ENCODE peak calls at places on chromosomes 1 and 21, in ten cellular contexts. One of them, this sample, is unnamed.
A peak's percentile ranks its signal among the peaks of the same experiment; 100 is the strongest.

GRCh38 chr1:32345289-32345827 is 9.3 kb upstream of the MARCKSL1 start:
- DNase-seq in PC-3: no peak
- DNase-seq in colonic mucosa: no peak
- DNase-seq in upper lobe of right lung: no peak
- DNase-seq in heart left ventricle: no peak
- DNase-seq in H1: no peak
- DNase-seq in ovary: peak; percentile 80
- DNase-seq in fibroblast of lung: peak; percentile 56
- DNase-seq in AG04450: no peak
- DNase-seq in uterus: no peak
- DNase-seq in this sample: no peak

GRCh38 chr1:95325337-95325736 is 91.3 kb downstream of the RWDD3 start:
- DNase-seq in PC-3: no peak
- DNase-seq in colonic mucosa: no peak
- DNase-seq in upper lobe of right lung: no peak
- DNase-seq in heart left ventricle: no peak
- DNase-seq in H1: no peak
- DNase-seq in ovary: no peak
- DNase-seq in fibroblast of lung: no peak
- DNase-seq in AG04450: no peak
- DNase-seq in uterus: no peak
- DNase-seq in this sample: no peak

GRCh38 chr1:172298146-172298545 is 122.3 kb upstream of the C1orf105 start:
- DNase-seq in PC-3: no peak
- DNase-seq in colonic mucosa: no peak
- DNase-seq in upper lobe of right lung: no peak
- DNase-seq in heart left ventricle: no peak
- DNase-seq in H1: no peak
- DNase-seq in ovary: no peak
- DNase-seq in fibroblast of lung: no peak
- DNase-seq in AG04450: no peak
- DNase-seq in uterus: no peak
- DNase-seq in this sample: no peak

GRCh38 chr1:211813590-211813989 is 17.0 kb downstream of the LPGAT1 start:
- DNase-seq in PC-3: peak; percentile 25
- DNase-seq in colonic mucosa: no peak
- DNase-seq in upper lobe of right lung: peak; percentile 71
- DNase-seq in heart left ventricle: peak; percentile 21
- DNase-seq in H1: no peak
- DNase-seq in ovary: peak; percentile 45
- DNase-seq in fibroblast of lung: peak; percentile 46
- DNase-seq in AG04450: no peak
- DNase-seq in uterus: peak; percentile 65
- DNase-seq in this sample: peak; percentile 33

GRCh38 chr1:178496410-178497135 is at the start of gene CLEC20A:
- DNase-seq in PC-3: no peak
- DNase-seq in colonic mucosa: no peak
- DNase-seq in upper lobe of right lung: no peak
- DNase-seq in heart left ventricle: no peak
- DNase-seq in H1: no peak
- DNase-seq in ovary: no peak
- DNase-seq in fibroblast of lung: no peak
- DNase-seq in AG04450: no peak
- DNase-seq in uterus: no peak
- DNase-seq in this sample: no peak

GRCh38 chr1:220347654-220348175 is 75.5 kb upstream of the RAB3GAP2 start:
- DNase-seq in PC-3: peak; percentile 35
- DNase-seq in colonic mucosa: no peak
- DNase-seq in upper lobe of right lung: no peak
- DNase-seq in heart left ventricle: no peak
- DNase-seq in H1: no peak
- DNase-seq in ovary: no peak
- DNase-seq in fibroblast of lung: no peak
- DNase-seq in AG04450: no peak
- DNase-seq in uterus: no peak
- DNase-seq in this sample: no peak

GRCh38 chr1:241985787-241986186 is 13.1 kb downstream of the MAP1LC3C start:
- DNase-seq in PC-3: peak; percentile 79
- DNase-seq in colonic mucosa: peak; percentile 26
- DNase-seq in upper lobe of right lung: no peak
- DNase-seq in heart left ventricle: no peak
- DNase-seq in H1: no peak
- DNase-seq in ovary: no peak
- DNase-seq in fibroblast of lung: peak; percentile 58
- DNase-seq in AG04450: no peak
- DNase-seq in uterus: no peak
- DNase-seq in this sample: no peak

GRCh38 chr1:23202263-23202749 is 15.0 kb downstream of the HTR1D start:
- DNase-seq in PC-3: peak; percentile 61
- DNase-seq in colonic mucosa: no peak
- DNase-seq in upper lobe of right lung: no peak
- DNase-seq in heart left ventricle: no peak
- DNase-seq in H1: no peak
- DNase-seq in ovary: no peak
- DNase-seq in fibroblast of lung: peak; percentile 24
- DNase-seq in AG04450: no peak
- DNase-seq in uterus: no peak
- DNase-seq in this sample: no peak

GRCh38 chr1:234715252-234715945 is 105.4 kb upstream of the IRF2BP2 start:
- DNase-seq in PC-3: no peak
- DNase-seq in colonic mucosa: no peak
- DNase-seq in upper lobe of right lung: no peak
- DNase-seq in heart left ventricle: no peak
- DNase-seq in H1: no peak
- DNase-seq in ovary: no peak
- DNase-seq in fibroblast of lung: no peak
- DNase-seq in AG04450: no peak
- DNase-seq in uterus: no peak
- DNase-seq in this sample: no peak

GRCh38 chr21:27024316-27024715 is 57.4 kb upstream of the ADAMTS5 start:
- DNase-seq in PC-3: no peak
- DNase-seq in colonic mucosa: no peak
- DNase-seq in upper lobe of right lung: no peak
- DNase-seq in heart left ventricle: no peak
- DNase-seq in H1: no peak
- DNase-seq in ovary: no peak
- DNase-seq in fibroblast of lung: peak; percentile 58
- DNase-seq in AG04450: no peak
- DNase-seq in uterus: no peak
- DNase-seq in this sample: no peak

GRCh38 chr1:234214129-234214910 is 158.9 kb upstream of the COA6 start:
- DNase-seq in PC-3: peak; percentile 54
- DNase-seq in colonic mucosa: no peak
- DNase-seq in upper lobe of right lung: peak; percentile 85
- DNase-seq in heart left ventricle: peak; percentile 13
- DNase-seq in H1: no peak
- DNase-seq in ovary: no peak
- DNase-seq in fibroblast of lung: no peak
- DNase-seq in AG04450: no peak
- DNase-seq in uterus: no peak
- DNase-seq in this sample: peak; percentile 26

GRCh38 chr1:222852326-222852725 is 37.5 kb downstream of the DISP1 start:
- DNase-seq in PC-3: peak; percentile 17
- DNase-seq in colonic mucosa: no peak
- DNase-seq in upper lobe of right lung: no peak
- DNase-seq in heart left ventricle: no peak
- DNase-seq in H1: no peak
- DNase-seq in ovary: no peak
- DNase-seq in fibroblast of lung: no peak
- DNase-seq in AG04450: no peak
- DNase-seq in uterus: no peak
- DNase-seq in this sample: no peak

GRCh38 chr1:205576805-205577761 is 54.7 kb downstream of the ELK4 start:
- DNase-seq in PC-3: no peak
- DNase-seq in colonic mucosa: peak; percentile 29
- DNase-seq in upper lobe of right lung: peak; percentile 45
- DNase-seq in heart left ventricle: no peak
- DNase-seq in H1: no peak
- DNase-seq in ovary: no peak
- DNase-seq in fibroblast of lung: no peak
- DNase-seq in AG04450: no peak
- DNase-seq in uterus: no peak
- DNase-seq in this sample: no peak
- TF ChIP-seq CTCF in PC-3: peak; percentile 21
- TF ChIP-seq CTCF in colonic mucosa: no peak
- TF ChIP-seq CTCF in upper lobe of right lung: no peak
- TF ChIP-seq CTCF in heart left ventricle: no peak
- TF ChIP-seq CTCF in H1: no peak
- TF ChIP-seq CTCF in ovary: no peak
- TF ChIP-seq CTCF in fibroblast of lung: no peak
- TF ChIP-seq CTCF in AG04450: no peak
- TF ChIP-seq CTCF in uterus: no peak
- TF ChIP-seq CTCF in this sample: no peak

DNA sequence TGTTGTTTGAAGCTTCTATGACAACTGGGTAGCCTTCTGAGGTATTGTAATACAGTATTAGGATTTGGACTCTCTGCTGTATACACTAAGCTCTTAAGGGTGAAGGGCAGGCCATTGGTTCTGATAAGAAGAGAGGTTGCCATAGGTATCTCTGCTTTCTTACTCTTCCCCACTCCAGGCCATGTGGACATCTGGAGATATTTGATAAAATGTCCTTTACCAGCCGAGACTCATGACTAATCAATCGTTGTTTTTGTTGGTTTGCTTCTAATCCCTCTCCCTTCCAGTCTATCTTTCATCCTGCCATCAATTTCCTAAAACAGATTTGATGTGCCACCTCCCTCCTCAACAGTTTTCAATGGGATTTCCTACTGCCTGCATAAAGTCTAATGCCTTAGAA is 64.6 kb upstream of the WDR26 start:
- DNase-seq in PC-3: peak; percentile 39
- DNase-seq in colonic mucosa: no peak
- DNase-seq in upper lobe of right lung: no peak
- DNase-seq in heart left ventricle: no peak
- DNase-seq in H1: no peak
- DNase-seq in ovary: no peak
- DNase-seq in fibroblast of lung: no peak
- DNase-seq in AG04450: no peak
- DNase-seq in uterus: no peak
- DNase-seq in this sample: no peak
- H3K4me3 ChIP-seq in PC-3: peak overlapping the region; percentile 48
- H3K4me3 ChIP-seq in colonic mucosa: no peak overlapping the region
- H3K4me3 ChIP-seq in upper lobe of right lung: no peak overlapping the region
- H3K4me3 ChIP-seq in heart left ventricle: no peak overlapping the region
- H3K4me3 ChIP-seq in H1: no peak overlapping the region
- H3K4me3 ChIP-seq in ovary: no peak overlapping the region
- H3K4me3 ChIP-seq in fibroblast of lung: no peak overlapping the region
- H3K4me3 ChIP-seq in AG04450: no peak overlapping the region
- H3K4me3 ChIP-seq in uterus: no peak overlapping the region
- H3K4me3 ChIP-seq in this sample: no peak overlapping the region

DNA sequence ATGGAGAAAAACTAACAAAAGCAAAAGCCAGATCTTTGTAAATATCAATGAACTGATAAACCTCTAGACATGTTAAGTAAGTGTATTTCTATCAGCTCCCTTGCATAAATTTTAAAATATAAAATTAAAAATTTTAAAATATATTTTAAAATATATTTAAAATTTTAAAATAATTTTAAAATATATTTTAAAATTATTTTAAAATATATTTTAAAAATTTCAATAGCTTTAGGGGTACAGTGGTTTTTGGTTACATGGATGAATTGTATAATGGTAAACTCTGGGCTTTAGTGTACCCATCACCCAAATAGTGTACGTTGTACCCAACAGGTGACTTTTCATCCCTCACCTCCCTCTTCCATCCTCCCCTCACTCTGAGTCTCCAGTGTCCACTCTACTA is 279.2 kb downstream of the SDCCAG8 start:
- DNase-seq in PC-3: no peak
- DNase-seq in colonic mucosa: no peak
- DNase-seq in upper lobe of right lung: no peak
- DNase-seq in heart left ventricle: no peak
- DNase-seq in H1: no peak
- DNase-seq in ovary: no peak
- DNase-seq in fibroblast of lung: no peak
- DNase-seq in AG04450: no peak
- DNase-seq in uterus: no peak
- DNase-seq in this sample: no peak
- H3K27ac ChIP-seq in PC-3: no peak overlapping the region
- H3K27ac ChIP-seq in colonic mucosa: no peak overlapping the region
- H3K27ac ChIP-seq in upper lobe of right lung: no peak overlapping the region
- H3K27ac ChIP-seq in heart left ventricle: no peak overlapping the region
- H3K27ac ChIP-seq in H1: no peak overlapping the region
- H3K27ac ChIP-seq in ovary: no peak overlapping the region
- H3K27ac ChIP-seq in fibroblast of lung: no peak overlapping the region
- H3K27ac ChIP-seq in AG04450: no peak overlapping the region
- H3K27ac ChIP-seq in uterus: no peak overlapping the region
- H3K27ac ChIP-seq in this sample: no peak overlapping the region

GRCh38 chr1:91506071-91506470 is 5.4 kb downstream of the CDC7 start:
- DNase-seq in PC-3: no peak
- DNase-seq in colonic mucosa: no peak
- DNase-seq in upper lobe of right lung: no peak
- DNase-seq in heart left ventricle: no peak
- DNase-seq in H1: no peak
- DNase-seq in ovary: no peak
- DNase-seq in fibroblast of lung: no peak
- DNase-seq in AG04450: no peak
- DNase-seq in uterus: no peak
- DNase-seq in this sample: no peak

GRCh38 chr1:91510754-91511153 is 10.1 kb downstream of the CDC7 start:
- DNase-seq in PC-3: no peak
- DNase-seq in colonic mucosa: no peak
- DNase-seq in upper lobe of right lung: no peak
- DNase-seq in heart left ventricle: no peak
- DNase-seq in H1: no peak
- DNase-seq in ovary: no peak
- DNase-seq in fibroblast of lung: no peak
- DNase-seq in AG04450: no peak
- DNase-seq in uterus: no peak
- DNase-seq in this sample: no peak

GRCh38 chr1:91505086-91505485 is 4.4 kb downstream of the CDC7 start:
- DNase-seq in PC-3: no peak
- DNase-seq in colonic mucosa: no peak
- DNase-seq in upper lobe of right lung: no peak
- DNase-seq in heart left ventricle: no peak
- DNase-seq in H1: no peak
- DNase-seq in ovary: no peak
- DNase-seq in fibroblast of lung: no peak
- DNase-seq in AG04450: no peak
- DNase-seq in uterus: no peak
- DNase-seq in this sample: no peak

GRCh38 chr1:91503975-91504530 is 3.4 kb downstream of the CDC7 start:
- DNase-seq in PC-3: no peak
- DNase-seq in colonic mucosa: no peak
- DNase-seq in upper lobe of right lung: no peak
- DNase-seq in heart left ventricle: no peak
- DNase-seq in H1: no peak
- DNase-seq in ovary: no peak
- DNase-seq in fibroblast of lung: no peak
- DNase-seq in AG04450: no peak
- DNase-seq in uterus: no peak
- DNase-seq in this sample: no peak

DNA sequence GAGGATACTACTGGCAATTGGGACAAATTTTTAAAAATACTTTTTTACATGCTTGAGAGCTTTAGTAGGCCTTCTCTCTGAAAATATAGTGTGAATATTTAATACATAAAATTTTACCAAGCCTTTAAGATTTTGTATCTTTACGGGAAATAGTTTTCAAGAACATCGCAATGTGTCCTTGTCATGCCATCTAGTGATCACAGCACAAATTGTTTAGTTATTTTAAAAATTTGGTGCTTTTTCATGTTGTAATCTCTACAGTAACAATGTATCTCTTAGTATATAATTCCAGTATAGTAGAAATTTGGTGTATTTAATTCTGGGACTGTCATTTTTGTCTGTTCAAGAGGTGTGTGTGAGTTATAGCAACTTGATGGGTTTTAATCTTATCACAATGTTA is 6.7 kb downstream of the CDC7 start:
- DNase-seq in PC-3: no peak
- DNase-seq in colonic mucosa: no peak
- DNase-seq in upper lobe of right lung: no peak
- DNase-seq in heart left ventricle: no peak
- DNase-seq in H1: no peak
- DNase-seq in ovary: no peak
- DNase-seq in fibroblast of lung: peak; percentile 35
- DNase-seq in AG04450: no peak
- DNase-seq in uterus: no peak
- DNase-seq in this sample: no peak
- TF ChIP-seq CTCF in PC-3: peak; percentile 27
- TF ChIP-seq CTCF in colonic mucosa: no peak
- TF ChIP-seq CTCF in upper lobe of right lung: peak; percentile 22
- TF ChIP-seq CTCF in heart left ventricle: no peak
- TF ChIP-seq CTCF in H1: no peak
- TF ChIP-seq CTCF in ovary: no peak
- TF ChIP-seq CTCF in fibroblast of lung: peak; percentile 17
- TF ChIP-seq CTCF in AG04450: no peak
- TF ChIP-seq CTCF in uterus: no peak
- TF ChIP-seq CTCF in this sample: no peak